ENCODE peak calls at places on chromosomes 1 and 21, in four cellular contexts. V is body of pancreas, T is heart left ventricle, E is right cardiac atrium. X is an unnamed sample. For H3K4me1, the result is how much of the 10 kb centered on the place peaks cover.

GRCh38 chr1:237789619-237790018 is 101.1 kb downstream of the ZP4 start:
- DNase-seq in V (no peak), T (no peak), E (no peak), X (no peak)

GRCh38 chr1:96842215-96842614 is 120.6 kb downstream of the PTBP2 start:
- DNase-seq in V (no peak), T (no peak), E (no peak), X (no peak)

GRCh38 chr1:200510228-200510623 is 100.4 kb upstream of the ZNF281 start:
- DNase-seq in V (peak), T (peak), E (peak), X (peak)

GRCh38 chr1:228339766-228340685 is 66.6 kb downstream of the TRIM11 start:
- DNase-seq in V (no peak), T (peak), E (no peak), X (no peak)

GRCh38 chr1:33164120-33164519 is 17.7 kb downstream of the TRIM62 start:
- DNase-seq in V (no peak), T (no peak), E (no peak), X (no peak)

GRCh38 chr1:3377604-3378279 is 76.7 kb upstream of the ARHGEF16 start:
- DNase-seq in V (peak), T (no peak), E (no peak), X (no peak)

GRCh38 chr1:178039826-178040380 is 54.0 kb upstream of the RASAL2 start:
- DNase-seq in V (no peak), T (no peak), E (no peak), X (peak)

GRCh38 chr1:20385630-20386029 is 95.0 kb downstream of the VWA5B1 start:
- DNase-seq in V (no peak), T (no peak), E (no peak), X (no peak)

GRCh38 chr1:95287078-95287477 is 53.1 kb downstream of the RWDD3 start:
- DNase-seq in V (no peak), T (no peak), E (no peak), X (no peak)

GRCh38 chr1:113072141-113072756 is 749 bp upstream of the LRIG2 start:
- DNase-seq in V (no peak), T (no peak), E (no peak), X (peak)

GRCh38 chr1:228342627-228343210 is 63.9 kb downstream of the TRIM11 start:
- DNase-seq in V (peak), T (no peak), E (no peak), X (no peak)

GRCh38 chr1:25680701-25681100 is 64.1 kb downstream of the MAN1C1 start:
- DNase-seq in V (no peak), T (no peak), E (no peak), X (no peak)

GRCh38 chr1:10189659-10190058 is 20.7 kb upstream of the KIF1B start:
- DNase-seq in V (no peak), T (no peak), E (no peak), X (no peak)

GRCh38 chr1:21022279-21023040 is 154.2 kb downstream of the EIF4G3 start:
- DNase-seq in V (peak), T (no peak), E (no peak), X (peak)

GRCh38 chr1:46509414-46509813 is 19.8 kb downstream of the DMBX1 start:
- DNase-seq in V (no peak), T (no peak), E (no peak), X (no peak)

GRCh38 chr1:232575524-232576040 is 54.4 kb downstream of the SIPA1L2 start:
- DNase-seq in V (no peak), T (no peak), E (no peak), X (no peak)

GRCh38 chr21:18673789-18674188 is 270.2 kb upstream of the TMPRSS15 start:
- DNase-seq in V (no peak), T (no peak), E (no peak), X (no peak)

GRCh38 chr1:213507472-213508223 is 456.6 kb downstream of the RPS6KC1 start:
- DNase-seq in V (no peak), T (no peak), E (no peak), X (no peak)

GRCh38 chr1:26482921-26483320 is 10.7 kb downstream of the HMGN2 start:
- DNase-seq in V (no peak), T (no peak), E (no peak), X (no peak)

GRCh38 chr1:59879556-59879955 is 47.0 kb downstream of the CYP2J2 start:
- DNase-seq in V (peak), T (peak), E (peak), X (peak)

GRCh38 chr1:17170571-17170970 is 34.4 kb upstream of the PADI1 start:
- DNase-seq in V (no peak), T (no peak), E (no peak), X (no peak)

GRCh38 chr1:101738475-101738874 is 258.3 kb downstream of the OLFM3 start:
- DNase-seq in V (no peak), T (no peak), E (no peak), X (no peak)

GRCh38 chr1:209549384-209550001 is 34.0 kb upstream of the CAMK1G start:
- DNase-seq in V (no peak), T (no peak), E (no peak), X (peak)

GRCh38 chr21:41635874-41636273 is 127.9 kb upstream of the TMPRSS2 start:
- DNase-seq in V (no peak), T (no peak), E (no peak), X (no peak)

GRCh38 chr1:6874298-6874697 is 89.0 kb downstream of the CAMTA1 start:
- DNase-seq in V (no peak), T (no peak), E (no peak), X (no peak)

GRCh38 chr1:220189750-220190347 is 82.4 kb downstream of the RAB3GAP2 start:
- DNase-seq in V (no peak), T (no peak), E (no peak), X (peak)

GRCh38 chr1:192604979-192605620 is 29.5 kb downstream of the RGS1 start:
- DNase-seq in V (no peak), T (no peak), E (no peak), X (no peak)

GRCh38 chr21:43308511-43309283 is 118.2 kb downstream of the SIK1 start:
- DNase-seq in V (no peak), T (peak), E (peak), X (no peak)

GRCh38 chr1:80973101-80973500 is 827.6 kb upstream of the ADGRL2 start:
- DNase-seq in V (no peak), T (no peak), E (no peak), X (no peak)

GRCh38 chr1:52814465-52814864 is 28.1 kb upstream of the ZYG11A start:
- DNase-seq in V (no peak), T (no peak), E (no peak), X (no peak)

GRCh38 chr1:6587261-6588005 is 7.6 kb downstream of the ZBTB48 start:
- DNase-seq in V (peak), T (peak), E (peak), X (no peak)

GRCh38 chr1:25056536-25056935 is 126.5 kb upstream of the RUNX3 start:
- DNase-seq in V (no peak), T (no peak), E (no peak), X (no peak)

GRCh38 chr1:236622407-236622806 is 18.1 kb upstream of the HEATR1 start:
- DNase-seq in V (no peak), T (no peak), E (no peak), X (no peak)
- H3K27ac ChIP-seq in V (no peak), T (no peak), E (no peak), X (no peak)

DNA sequence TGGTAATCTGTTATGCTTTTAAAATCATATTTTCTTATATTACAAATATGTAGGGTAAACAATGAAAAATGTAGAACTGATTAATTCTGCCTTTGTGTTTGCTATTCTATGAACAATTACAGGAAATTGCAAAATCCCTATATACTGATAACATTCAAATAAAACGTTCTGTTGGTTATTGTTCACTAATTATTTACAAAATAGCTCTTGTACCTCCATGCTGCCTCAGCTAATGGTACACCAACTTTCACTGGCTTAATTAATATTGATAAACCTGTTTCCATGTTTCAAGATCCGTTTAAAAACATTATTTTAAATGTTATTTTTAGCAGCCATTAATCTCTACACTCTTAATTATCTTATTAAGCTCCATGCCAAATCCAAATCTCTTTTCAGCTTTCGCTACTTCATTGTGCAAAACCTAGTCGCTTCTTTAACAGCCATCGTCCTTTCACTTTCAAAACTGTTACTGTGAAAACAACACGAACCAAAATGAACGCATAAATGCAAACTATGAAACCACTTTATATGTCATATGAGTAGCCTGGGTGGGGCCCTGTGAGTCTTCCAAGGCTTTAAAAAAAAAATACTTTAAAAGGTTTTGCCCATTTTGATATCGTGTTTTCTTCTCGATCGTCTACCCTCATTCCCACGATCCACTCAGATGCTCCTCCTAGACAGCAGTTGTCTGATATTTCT is 807.0 kb downstream of the USP25 start:
- DNase-seq in V (no peak), T (no peak), E (no peak), X (no peak)
- H3K4me3 ChIP-seq in V (no peak), T (peak), E (peak), X (no peak)

GRCh38 chr21:45917241-45917640 is 64.3 kb upstream of the COL6A1 start:
- DNase-seq in V (no peak), T (no peak), E (no peak), X (no peak)
- H3K4me1 ChIP-seq in V (under half), T (under half), E (under half), X (under half)

GRCh38 chr21:34227386-34227852 is 136.4 kb upstream of the KCNE2 start:
- DNase-seq in V (no peak), T (no peak), E (peak), X (no peak)
- H3K27ac ChIP-seq in V (no peak), T (no peak), E (no peak), X (no peak)

DNA sequence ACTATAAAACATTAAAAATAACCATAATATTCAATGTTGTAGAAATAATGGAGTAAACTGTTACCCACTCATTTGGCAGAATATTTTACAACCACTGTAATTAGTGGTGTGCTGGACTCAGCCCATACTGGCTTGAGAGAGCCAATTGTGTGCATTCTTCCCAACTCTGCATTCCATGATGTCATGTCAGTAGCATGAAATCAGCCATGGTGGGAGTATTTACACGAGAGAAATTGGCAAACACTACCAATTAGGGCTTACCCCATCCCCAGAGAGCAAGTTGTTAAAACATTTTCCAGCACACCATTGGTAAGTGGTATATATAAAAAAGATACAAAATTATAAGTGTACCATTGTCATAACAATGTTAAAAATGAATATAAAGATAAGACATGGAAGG is 19.1 kb upstream of the QSOX1 start:
- DNase-seq in V (no peak), T (no peak), E (no peak), X (no peak)
- H3K4me3 ChIP-seq in V (no peak), T (no peak), E (no peak), X (no peak)

GRCh38 chr1:186976700-186977099 is 148.0 kb downstream of the PLA2G4A start:
- DNase-seq in V (no peak), T (no peak), E (no peak), X (no peak)
- H3K4me1 ChIP-seq in V (under half), T (under half), E (under half), X (under half)

DNA sequence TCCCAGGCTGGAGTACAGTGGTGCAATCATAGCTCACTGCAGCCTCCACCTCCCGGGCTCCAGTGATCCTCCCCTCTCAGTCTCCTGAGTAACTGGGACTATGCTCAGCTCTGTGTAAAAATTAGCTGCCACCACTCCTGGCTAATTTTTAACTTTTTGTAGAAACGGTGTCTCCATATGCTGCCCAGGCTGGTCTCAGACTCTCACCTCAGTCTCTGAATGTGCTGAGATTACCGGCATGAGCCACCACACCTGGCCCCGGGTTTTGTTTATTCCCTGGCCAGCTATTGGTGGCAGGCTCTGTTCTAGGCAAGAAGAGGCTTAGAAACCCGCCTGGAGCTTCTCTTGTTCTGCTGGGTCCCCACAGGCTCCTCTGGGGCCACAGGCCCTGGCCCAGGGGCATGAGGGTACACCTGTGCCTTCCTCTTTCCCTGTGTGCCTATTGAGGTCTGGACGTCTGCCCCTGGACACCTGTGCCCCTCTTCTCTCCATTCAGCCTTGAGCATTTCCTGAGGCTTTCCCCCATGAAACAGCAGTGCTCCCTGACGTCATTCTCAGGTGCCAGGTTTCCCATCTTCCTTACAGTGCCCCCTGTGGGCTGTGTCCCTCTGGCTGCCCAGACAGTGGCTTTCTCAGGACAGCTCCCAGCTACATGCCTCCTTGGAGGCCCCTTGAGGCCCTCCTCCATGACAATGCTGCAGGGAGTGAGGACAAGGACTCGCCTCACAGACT is 57.5 kb downstream of the PCP4 start:
- DNase-seq in V (peak), T (no peak), E (no peak), X (no peak)
- H3K27ac ChIP-seq in V (peak), T (no peak), E (no peak), X (no peak)

GRCh38 chr21:36072453-36073167 is 2.8 kb downstream of the CBR1 start:
- DNase-seq in V (no peak), T (no peak), E (no peak), X (peak)
- H3K4me3 ChIP-seq in V (no peak), T (no peak), E (no peak), X (no peak)

GRCh38 chr1:239647964-239648632 is 261.7 kb downstream of the CHRM3 start:
- DNase-seq in V (no peak), T (no peak), E (no peak), X (no peak)
- H3K4me1 ChIP-seq in V (under half), T (under half), E (under half), X (under half)

DNA sequence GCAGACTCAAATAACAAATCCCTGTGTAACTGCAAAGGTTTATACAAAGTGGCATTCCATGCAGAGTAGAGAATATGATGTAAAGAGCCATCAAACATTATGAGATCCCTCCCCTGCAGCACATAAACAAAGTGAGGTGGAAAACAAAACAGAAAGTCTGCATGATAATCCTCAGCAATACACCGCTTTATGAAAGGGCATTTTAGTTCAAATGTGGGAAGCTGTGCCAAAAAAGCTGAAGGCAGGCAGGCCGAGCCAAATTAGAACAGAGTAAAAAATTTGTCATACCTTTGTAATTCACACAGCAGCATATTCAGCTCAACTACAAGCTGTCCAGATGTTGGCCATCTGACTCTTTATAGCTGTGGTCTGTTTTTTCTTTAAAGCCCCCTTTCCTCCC is 113.5 kb downstream of the LHX9 start:
- DNase-seq in V (peak), T (no peak), E (no peak), X (no peak)
- H3K27ac ChIP-seq in V (peak), T (no peak), E (no peak), X (no peak)